ENCODE peak calls at places on chromosomes 13 and 19, in six cellular contexts. One of them, this sample, is unnamed.

GRCh38 chr19:1619094-1619439 is 13.8 kb upstream of the UQCR11 start:
- DNase-seq in transverse colon: no peak
- DNase-seq in colonic mucosa: no peak
- DNase-seq in heart left ventricle: no peak
- DNase-seq in pancreas: no peak
- DNase-seq in IMR-90: no peak
- DNase-seq in this sample: no peak

GRCh38 chr19:44732235-44733014 is 16.1 kb upstream of the BCL3 start:
- DNase-seq in heart left ventricle: no peak
- DNase-seq in transverse colon: no peak
- DNase-seq in colonic mucosa: no peak
- DNase-seq in IMR-90: no peak
- DNase-seq in pancreas: no peak
- DNase-seq in this sample: no peak

GRCh38 chr19:51327066-51327985 is 14.6 kb downstream of the VSIG10L start:
- DNase-seq in heart left ventricle: peak; percentile 42
- DNase-seq in IMR-90: peak; percentile 17
- DNase-seq in pancreas: no peak
- DNase-seq in colonic mucosa: peak; percentile 61
- DNase-seq in transverse colon: peak; percentile 43
- DNase-seq in this sample: no peak

GRCh38 chr13:98481511-98481951 is 95.4 kb downstream of the STK24 start:
- DNase-seq in heart left ventricle: no peak
- DNase-seq in colonic mucosa: no peak
- DNase-seq in pancreas: no peak
- DNase-seq in transverse colon: no peak
- DNase-seq in IMR-90: peak; percentile 30
- DNase-seq in this sample: no peak

GRCh38 chr13:109790951-109791605 is 4.7 kb upstream of the IRS2 start:
- DNase-seq in pancreas: no peak
- DNase-seq in transverse colon: peak; percentile 36
- DNase-seq in IMR-90: peak; percentile 41
- DNase-seq in heart left ventricle: no peak
- DNase-seq in colonic mucosa: peak; percentile 48
- DNase-seq in this sample: peak; percentile 61

GRCh38 chr13:38173403-38173802 is 176.2 kb upstream of the UFM1 start:
- DNase-seq in IMR-90: no peak
- DNase-seq in colonic mucosa: no peak
- DNase-seq in pancreas: no peak
- DNase-seq in transverse colon: no peak
- DNase-seq in heart left ventricle: no peak
- DNase-seq in this sample: no peak

GRCh38 chr13:27170521-27171243 is 929 bp downstream of the USP12 start:
- DNase-seq in transverse colon: peak; percentile 49
- DNase-seq in colonic mucosa: peak; percentile 50
- DNase-seq in IMR-90: no peak
- DNase-seq in heart left ventricle: peak; percentile 54
- DNase-seq in pancreas: peak; percentile 77
- DNase-seq in this sample: peak; percentile 73

GRCh38 chr13:71290963-71291937 is 575.8 kb downstream of the DACH1 start:
- DNase-seq in colonic mucosa: no peak
- DNase-seq in IMR-90: peak; percentile 1
- DNase-seq in pancreas: no peak
- DNase-seq in transverse colon: peak; percentile 19
- DNase-seq in heart left ventricle: peak; percentile 33
- DNase-seq in this sample: no peak

GRCh38 chr13:73618275-73618865 is 515.8 kb downstream of the KLF12 start:
- DNase-seq in transverse colon: peak; percentile 51
- DNase-seq in heart left ventricle: no peak
- DNase-seq in pancreas: no peak
- DNase-seq in IMR-90: no peak
- DNase-seq in colonic mucosa: peak; percentile 66
- DNase-seq in this sample: no peak

GRCh38 chr19:7917292-7918061 is 2.7 kb upstream of the SNAPC2 start:
- DNase-seq in heart left ventricle: no peak
- DNase-seq in transverse colon: peak; percentile 69
- DNase-seq in IMR-90: peak; percentile 45
- DNase-seq in pancreas: peak; percentile 80
- DNase-seq in colonic mucosa: no peak
- DNase-seq in this sample: peak; percentile 28

GRCh38 chr19:40249781-40250180 is 23.3 kb upstream of the CCNP start:
- DNase-seq in pancreas: no peak
- DNase-seq in IMR-90: no peak
- DNase-seq in colonic mucosa: no peak
- DNase-seq in heart left ventricle: no peak
- DNase-seq in transverse colon: no peak
- DNase-seq in this sample: no peak

GRCh38 chr19:58356236-58356970 is 3.1 kb upstream of the A1BG start:
- DNase-seq in heart left ventricle: no peak
- DNase-seq in pancreas: no peak
- DNase-seq in transverse colon: no peak
- DNase-seq in colonic mucosa: no peak
- DNase-seq in IMR-90: peak; percentile 43
- DNase-seq in this sample: no peak

GRCh38 chr19:42229855-42230331 is 9.8 kb downstream of the ZNF526 start:
- DNase-seq in heart left ventricle: no peak
- DNase-seq in pancreas: no peak
- DNase-seq in colonic mucosa: no peak
- DNase-seq in transverse colon: no peak
- DNase-seq in IMR-90: peak; percentile 12
- DNase-seq in this sample: peak; percentile 91

GRCh38 chr19:15331419-15332310 is 674 bp downstream of the BRD4 start:
- DNase-seq in colonic mucosa: peak; percentile 41
- DNase-seq in heart left ventricle: peak; percentile 69
- DNase-seq in pancreas: peak; percentile 81
- DNase-seq in transverse colon: peak; percentile 64
- DNase-seq in IMR-90: no peak
- DNase-seq in this sample: peak; percentile 39

GRCh38 chr13:51818771-51819511 is 15.0 kb upstream of the DHRS12 start:
- DNase-seq in pancreas: no peak
- DNase-seq in transverse colon: no peak
- DNase-seq in IMR-90: peak; percentile 53
- DNase-seq in heart left ventricle: no peak
- DNase-seq in colonic mucosa: no peak
- DNase-seq in this sample: no peak

GRCh38 chr19:40317338-40317737 is 30.9 kb downstream of the C19orf47 start:
- DNase-seq in transverse colon: no peak
- DNase-seq in heart left ventricle: no peak
- DNase-seq in pancreas: peak; percentile 30
- DNase-seq in colonic mucosa: no peak
- DNase-seq in IMR-90: no peak
- DNase-seq in this sample: no peak

GRCh38 chr19:31181535-31181934 is 167.7 kb downstream of the TSHZ3 start:
- DNase-seq in IMR-90: no peak
- DNase-seq in colonic mucosa: no peak
- DNase-seq in heart left ventricle: no peak
- DNase-seq in pancreas: no peak
- DNase-seq in transverse colon: no peak
- DNase-seq in this sample: no peak

GRCh38 chr13:37618554-37618953 is 20.0 kb upstream of the POSTN start:
- DNase-seq in IMR-90: peak; percentile 84
- DNase-seq in heart left ventricle: no peak
- DNase-seq in colonic mucosa: no peak
- DNase-seq in transverse colon: no peak
- DNase-seq in pancreas: no peak
- DNase-seq in this sample: no peak

GRCh38 chr13:49112782-49113525 is 107.2 kb upstream of the MLNR start:
- DNase-seq in transverse colon: no peak
- DNase-seq in IMR-90: peak; percentile 4
- DNase-seq in pancreas: no peak
- DNase-seq in heart left ventricle: no peak
- DNase-seq in colonic mucosa: no peak
- DNase-seq in this sample: no peak
- H3K4me3 ChIP-seq in transverse colon: no peak overlapping the region
- H3K4me3 ChIP-seq in IMR-90: no peak overlapping the region
- H3K4me3 ChIP-seq in pancreas: no peak overlapping the region
- H3K4me3 ChIP-seq in heart left ventricle: no peak overlapping the region
- H3K4me3 ChIP-seq in colonic mucosa: no peak overlapping the region
- H3K4me3 ChIP-seq in this sample: no peak overlapping the region

GRCh38 chr19:10418281-10419199 is 1.8 kb upstream of the PDE4A start:
- DNase-seq in heart left ventricle: no peak
- DNase-seq in colonic mucosa: no peak
- DNase-seq in IMR-90: no peak
- DNase-seq in pancreas: no peak
- DNase-seq in transverse colon: no peak
- DNase-seq in this sample: peak; percentile 45
- TF ChIP-seq CTCF in heart left ventricle: no peak
- TF ChIP-seq CTCF in colonic mucosa: no peak
- TF ChIP-seq CTCF in IMR-90: no peak
- TF ChIP-seq CTCF in pancreas: no peak
- TF ChIP-seq CTCF in transverse colon: no peak
- TF ChIP-seq CTCF in this sample: no peak

DNA sequence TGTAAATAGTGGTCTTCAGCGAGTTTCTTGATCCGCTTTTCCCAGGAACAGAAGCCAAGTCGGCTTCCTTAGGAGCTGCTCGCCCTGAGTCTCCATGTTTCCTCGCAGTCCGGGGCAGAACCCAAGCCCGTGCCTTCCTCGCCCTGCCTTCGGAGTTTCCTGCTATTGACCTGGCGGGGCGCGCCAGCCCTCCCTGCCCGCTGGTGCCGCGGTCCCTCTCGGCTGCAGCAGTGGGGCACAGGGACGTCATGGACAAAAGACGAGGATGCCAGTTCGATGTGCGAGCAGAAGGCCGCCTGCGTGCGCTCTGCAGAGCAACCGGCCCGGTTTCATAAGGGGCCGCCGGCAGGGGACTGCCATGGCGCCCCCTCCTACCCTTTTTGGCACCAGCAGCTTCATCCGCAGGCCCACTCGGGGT is 156.6 kb downstream of the TM9SF2 start:
- DNase-seq in transverse colon: no peak
- DNase-seq in IMR-90: no peak
- DNase-seq in colonic mucosa: peak; percentile 18
- DNase-seq in heart left ventricle: peak; percentile 27
- DNase-seq in pancreas: no peak
- DNase-seq in this sample: peak; percentile 80
- H3K4me3 ChIP-seq in transverse colon: peak overlapping the region; percentile 15
- H3K4me3 ChIP-seq in IMR-90: peak overlapping the region; percentile 3
- H3K4me3 ChIP-seq in colonic mucosa: peak overlapping the region; percentile 24
- H3K4me3 ChIP-seq in heart left ventricle: peak overlapping the region; percentile 59
- H3K4me3 ChIP-seq in pancreas: no peak overlapping the region
- H3K4me3 ChIP-seq in this sample: peak overlapping the region; percentile 73

GRCh38 chr19:53868892-53869804 is 1.5 kb downstream of the MYADM start:
- DNase-seq in heart left ventricle: peak; percentile 92
- DNase-seq in IMR-90: peak; percentile 84
- DNase-seq in transverse colon: peak; percentile 93
- DNase-seq in colonic mucosa: peak; percentile 92
- DNase-seq in pancreas: peak; percentile 89
- DNase-seq in this sample: peak; percentile 91
- TF ChIP-seq CTCF in heart left ventricle: no peak
- TF ChIP-seq CTCF in IMR-90: peak; percentile 14
- TF ChIP-seq CTCF in transverse colon: peak; percentile 34
- TF ChIP-seq CTCF in colonic mucosa: no peak
- TF ChIP-seq CTCF in pancreas: no peak
- TF ChIP-seq CTCF in this sample: no peak

GRCh38 chr19:46014534-46014933 is 8.3 kb downstream of the PGLYRP1 start:
- DNase-seq in heart left ventricle: no peak
- DNase-seq in colonic mucosa: no peak
- DNase-seq in transverse colon: no peak
- DNase-seq in IMR-90: no peak
- DNase-seq in pancreas: peak; percentile 23
- DNase-seq in this sample: no peak
- H3K4me3 ChIP-seq in heart left ventricle: no peak overlapping the region
- H3K4me3 ChIP-seq in colonic mucosa: peak overlapping the region; percentile 57
- H3K4me3 ChIP-seq in transverse colon: no peak overlapping the region
- H3K4me3 ChIP-seq in IMR-90: no peak overlapping the region
- H3K4me3 ChIP-seq in pancreas: no peak overlapping the region
- H3K4me3 ChIP-seq in this sample: peak overlapping the region; percentile 24

GRCh38 chr13:33394294-33394932 is 108.9 kb upstream of the STARD13 start:
- DNase-seq in pancreas: no peak
- DNase-seq in colonic mucosa: no peak
- DNase-seq in heart left ventricle: no peak
- DNase-seq in IMR-90: no peak
- DNase-seq in transverse colon: no peak
- DNase-seq in this sample: no peak

GRCh38 chr13:33392794-33393371 is 107.3 kb upstream of the STARD13 start:
- DNase-seq in transverse colon: no peak
- DNase-seq in colonic mucosa: no peak
- DNase-seq in IMR-90: no peak
- DNase-seq in heart left ventricle: no peak
- DNase-seq in pancreas: no peak
- DNase-seq in this sample: no peak

GRCh38 chr13:33383724-33384577 is 98.4 kb upstream of the STARD13 start:
- DNase-seq in transverse colon: no peak
- DNase-seq in pancreas: no peak
- DNase-seq in heart left ventricle: no peak
- DNase-seq in IMR-90: no peak
- DNase-seq in colonic mucosa: no peak
- DNase-seq in this sample: no peak

DNA sequence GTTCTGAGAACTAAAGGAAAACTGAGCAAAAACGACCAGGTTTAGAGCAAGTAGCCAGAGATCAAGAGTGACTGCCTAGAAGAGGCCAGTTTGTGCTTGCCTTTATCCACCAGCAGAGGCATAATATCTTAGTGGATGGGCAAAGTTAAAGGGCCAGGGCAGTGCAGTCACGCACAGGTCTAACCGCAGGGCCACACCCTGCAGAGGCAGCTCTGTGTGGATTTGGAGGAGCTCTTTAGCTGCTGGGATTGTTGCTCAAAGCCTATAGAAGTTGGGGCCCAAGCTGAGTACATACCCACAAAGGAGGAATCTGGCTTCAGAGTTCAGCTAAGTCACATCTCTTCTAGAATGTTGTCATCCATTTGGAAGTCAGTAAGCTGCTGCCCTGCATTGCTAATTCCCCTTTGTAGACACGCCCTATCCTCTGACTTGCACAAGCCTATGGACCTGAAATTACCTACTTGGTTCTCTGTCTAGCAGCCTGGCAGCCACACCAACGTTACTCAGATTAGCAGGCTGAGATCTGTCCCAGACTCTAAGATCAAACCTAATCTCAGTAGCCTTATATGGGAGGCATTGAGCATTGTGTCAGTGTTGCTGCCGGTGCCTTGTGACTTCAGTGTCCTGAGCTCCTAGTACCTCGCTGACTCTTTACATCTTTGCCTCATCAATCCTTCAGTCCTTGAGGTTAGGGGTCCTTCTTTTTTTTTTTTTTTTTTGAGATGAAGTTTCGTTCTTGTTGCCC is 102.9 kb upstream of the STARD13 start:
- DNase-seq in transverse colon: no peak
- DNase-seq in pancreas: no peak
- DNase-seq in IMR-90: no peak
- DNase-seq in colonic mucosa: peak; percentile 34
- DNase-seq in heart left ventricle: no peak
- DNase-seq in this sample: peak; percentile 16
- TF ChIP-seq CTCF in transverse colon: peak; percentile 19
- TF ChIP-seq CTCF in pancreas: no peak
- TF ChIP-seq CTCF in IMR-90: no peak
- TF ChIP-seq CTCF in colonic mucosa: no peak
- TF ChIP-seq CTCF in heart left ventricle: no peak
- TF ChIP-seq CTCF in this sample: peak; percentile 13

This sample was measured in WERI-Rb-1.